ENCODE peak calls at places on chromosomes 13 and 19, in seven cellular contexts. One of them, this sample, is unnamed. For H3K4me1, the result is how much of the 10 kb centered on the place peaks cover.

GRCh38 chr13:43785681-43786471 is 896 bp downstream of the ENOX1 start:
- DNase-seq in breast epithelium: peak
- DNase-seq in tibial nerve: peak
- DNase-seq in stomach: peak
- DNase-seq in uterus: peak
- DNase-seq in heart left ventricle: peak
- DNase-seq in A549: peak
- DNase-seq in this sample: peak

GRCh38 chr13:77698211-77699058 is 948 bp downstream of the SLAIN1 start:
- DNase-seq in stomach: peak
- DNase-seq in breast epithelium: no peak
- DNase-seq in tibial nerve: no peak
- DNase-seq in uterus: peak
- DNase-seq in heart left ventricle: peak
- DNase-seq in A549: no peak
- DNase-seq in this sample: peak

GRCh38 chr19:46378268-46378667 is 31.4 kb downstream of the PPP5C start:
- DNase-seq in breast epithelium: no peak
- DNase-seq in A549: no peak
- DNase-seq in tibial nerve: no peak
- DNase-seq in uterus: no peak
- DNase-seq in heart left ventricle: no peak
- DNase-seq in stomach: no peak
- DNase-seq in this sample: peak

GRCh38 chr13:41622545-41623429 is 165.4 kb downstream of the RGCC start:
- DNase-seq in breast epithelium: no peak
- DNase-seq in heart left ventricle: no peak
- DNase-seq in tibial nerve: no peak
- DNase-seq in stomach: no peak
- DNase-seq in uterus: peak
- DNase-seq in A549: no peak
- DNase-seq in this sample: no peak

GRCh38 chr13:21719463-21719862 is 48.6 kb downstream of the FGF9 start:
- DNase-seq in tibial nerve: no peak
- DNase-seq in heart left ventricle: no peak
- DNase-seq in A549: no peak
- DNase-seq in breast epithelium: no peak
- DNase-seq in stomach: no peak
- DNase-seq in uterus: no peak
- DNase-seq in this sample: no peak

GRCh38 chr19:18440421-18440877 is 2.5 kb upstream of the ISYNA1 start:
- DNase-seq in tibial nerve: no peak
- DNase-seq in A549: no peak
- DNase-seq in heart left ventricle: no peak
- DNase-seq in uterus: no peak
- DNase-seq in stomach: no peak
- DNase-seq in breast epithelium: no peak
- DNase-seq in this sample: no peak

GRCh38 chr19:7844951-7845350 is 14.9 kb downstream of the EVI5L start:
- DNase-seq in A549: no peak
- DNase-seq in stomach: no peak
- DNase-seq in uterus: no peak
- DNase-seq in breast epithelium: no peak
- DNase-seq in tibial nerve: no peak
- DNase-seq in heart left ventricle: no peak
- DNase-seq in this sample: no peak

GRCh38 chr13:43078399-43078798 is 55.0 kb downstream of the DNAJC15 start:
- DNase-seq in stomach: no peak
- DNase-seq in A549: no peak
- DNase-seq in breast epithelium: no peak
- DNase-seq in tibial nerve: no peak
- DNase-seq in heart left ventricle: no peak
- DNase-seq in uterus: no peak
- DNase-seq in this sample: no peak

GRCh38 chr19:38047641-38048040 is 140.6 kb downstream of the SIPA1L3 start:
- DNase-seq in stomach: no peak
- DNase-seq in uterus: no peak
- DNase-seq in breast epithelium: no peak
- DNase-seq in heart left ventricle: no peak
- DNase-seq in tibial nerve: no peak
- DNase-seq in A549: no peak
- DNase-seq in this sample: no peak

GRCh38 chr19:8487137-8487851 is 15.1 kb downstream of the PRAM1 start:
- DNase-seq in A549: no peak
- DNase-seq in heart left ventricle: peak
- DNase-seq in uterus: no peak
- DNase-seq in stomach: no peak
- DNase-seq in tibial nerve: no peak
- DNase-seq in breast epithelium: no peak
- DNase-seq in this sample: no peak

GRCh38 chr13:73107970-73108369 is 49.2 kb downstream of the KLF5 start:
- DNase-seq in uterus: no peak
- DNase-seq in A549: no peak
- DNase-seq in heart left ventricle: no peak
- DNase-seq in tibial nerve: no peak
- DNase-seq in breast epithelium: no peak
- DNase-seq in stomach: no peak
- DNase-seq in this sample: no peak

GRCh38 chr13:56351041-56351440 is 789.7 kb upstream of the PRR20A start:
- DNase-seq in breast epithelium: no peak
- DNase-seq in stomach: no peak
- DNase-seq in uterus: no peak
- DNase-seq in tibial nerve: no peak
- DNase-seq in A549: no peak
- DNase-seq in heart left ventricle: no peak
- DNase-seq in this sample: no peak

GRCh38 chr13:64471916-64472315 is 2758.2 kb downstream of the PCDH9 start:
- DNase-seq in stomach: no peak
- DNase-seq in heart left ventricle: no peak
- DNase-seq in breast epithelium: no peak
- DNase-seq in uterus: no peak
- DNase-seq in A549: peak
- DNase-seq in tibial nerve: no peak
- DNase-seq in this sample: no peak

DNA sequence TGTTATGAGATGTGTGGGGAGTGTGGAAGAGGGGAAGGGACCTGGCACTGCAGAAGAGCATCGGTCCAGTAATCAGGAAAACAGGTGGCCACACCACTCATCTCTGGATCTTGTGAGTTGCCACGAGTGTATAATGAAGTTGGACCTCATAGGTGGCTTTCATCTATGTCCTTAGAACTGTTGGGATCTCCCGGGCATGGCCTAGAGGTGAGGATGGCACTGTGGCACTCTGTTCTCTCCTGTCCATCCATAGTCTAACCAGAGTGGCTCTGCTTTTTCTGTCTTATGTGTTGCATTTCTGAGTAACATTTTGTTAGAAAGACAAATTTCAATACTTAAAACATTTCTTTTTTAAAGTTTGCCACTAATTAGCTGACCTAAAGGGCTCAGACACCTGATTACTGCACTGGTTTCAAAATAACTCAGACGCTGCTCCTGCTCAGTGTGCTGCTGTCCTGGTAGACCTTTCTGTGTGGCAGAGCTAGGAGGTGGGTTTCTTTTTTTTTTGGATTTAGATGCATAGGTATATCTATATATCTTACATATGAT is 5.5 kb downstream of the CNMD start:
- DNase-seq in heart left ventricle: no peak
- DNase-seq in breast epithelium: no peak
- DNase-seq in uterus: no peak
- DNase-seq in A549: no peak
- DNase-seq in stomach: no peak
- DNase-seq in tibial nerve: no peak
- DNase-seq in this sample: no peak
- H3K27ac ChIP-seq in heart left ventricle: no peak
- H3K27ac ChIP-seq in breast epithelium: no peak
- H3K27ac ChIP-seq in uterus: no peak
- H3K27ac ChIP-seq in A549: no peak
- H3K27ac ChIP-seq in stomach: no peak
- H3K27ac ChIP-seq in tibial nerve: no peak
- H3K27ac ChIP-seq in this sample: no peak

GRCh38 chr19:34998777-34999497 is 1.2 kb upstream of the GRAMD1A start:
- DNase-seq in uterus: no peak
- DNase-seq in heart left ventricle: peak
- DNase-seq in breast epithelium: peak
- DNase-seq in tibial nerve: no peak
- DNase-seq in stomach: no peak
- DNase-seq in A549: peak
- DNase-seq in this sample: no peak

GRCh38 chr19:35000338-35000646 is 169 bp downstream of the GRAMD1A start:
- DNase-seq in stomach: no peak
- DNase-seq in uterus: no peak
- DNase-seq in tibial nerve: no peak
- DNase-seq in heart left ventricle: no peak
- DNase-seq in breast epithelium: no peak
- DNase-seq in A549: no peak
- DNase-seq in this sample: no peak

GRCh38 chr19:35002037-35002535 is 2.0 kb downstream of the GRAMD1A start:
- DNase-seq in A549: no peak
- DNase-seq in uterus: no peak
- DNase-seq in heart left ventricle: no peak
- DNase-seq in stomach: no peak
- DNase-seq in tibial nerve: no peak
- DNase-seq in breast epithelium: no peak
- DNase-seq in this sample: no peak

GRCh38 chr19:35000647-35001501 is 751 bp downstream of the GRAMD1A start:
- DNase-seq in A549: peak
- DNase-seq in heart left ventricle: no peak
- DNase-seq in breast epithelium: no peak
- DNase-seq in stomach: no peak
- DNase-seq in tibial nerve: no peak
- DNase-seq in uterus: no peak
- DNase-seq in this sample: peak

DNA sequence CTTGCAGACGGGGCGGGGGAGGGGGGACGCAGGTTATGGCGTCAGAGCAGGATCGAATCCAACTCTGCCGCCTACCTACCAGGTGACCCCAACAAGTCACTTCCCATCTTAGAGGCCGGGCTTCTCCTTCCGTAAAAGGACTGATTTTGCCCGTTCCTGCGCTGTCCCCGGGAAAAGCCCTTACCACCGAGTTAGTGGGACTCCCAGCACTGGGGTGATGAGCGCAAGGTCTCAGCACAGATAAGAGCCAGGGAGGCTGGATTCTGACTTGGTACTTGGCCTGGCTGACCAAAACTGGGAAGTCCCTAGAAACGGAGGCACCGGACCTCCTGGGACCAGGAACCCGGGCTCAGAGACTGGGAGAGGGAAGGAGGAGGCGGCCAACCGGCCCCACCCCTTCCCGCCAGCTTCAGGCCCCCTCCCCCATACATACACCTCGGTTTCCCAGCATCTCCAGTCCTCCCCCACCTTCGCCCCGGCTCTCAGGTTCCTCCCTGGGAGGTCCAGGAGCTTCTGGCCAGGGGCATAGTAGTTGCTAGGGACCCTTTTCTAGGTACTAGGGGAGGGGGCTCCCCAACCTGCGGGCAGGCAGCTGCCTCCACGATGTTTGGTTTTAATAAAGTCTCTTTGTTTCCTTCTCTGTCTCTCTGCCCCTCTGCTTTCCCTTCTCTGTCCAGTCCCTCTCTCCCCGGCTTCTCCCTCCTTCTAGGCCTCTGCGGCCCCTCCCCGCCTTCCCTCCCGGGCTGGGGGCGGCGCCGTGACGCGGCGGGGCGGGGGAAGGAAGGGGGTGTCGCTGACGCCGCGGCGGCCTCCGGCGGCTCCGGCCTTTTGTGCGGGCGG is at the start of gene GRAMD1A:
- DNase-seq in A549: peak
- DNase-seq in stomach: peak
- DNase-seq in uterus: peak
- DNase-seq in tibial nerve: peak
- DNase-seq in breast epithelium: peak
- DNase-seq in heart left ventricle: peak
- DNase-seq in this sample: peak
- H3K4me1 ChIP-seq in A549: half or more
- H3K4me1 ChIP-seq in stomach: half or more
- H3K4me1 ChIP-seq in uterus: under half
- H3K4me1 ChIP-seq in tibial nerve: under half
- H3K4me1 ChIP-seq in breast epithelium: under half
- H3K4me1 ChIP-seq in heart left ventricle: half or more
- H3K4me1 ChIP-seq in this sample: under half

DNA sequence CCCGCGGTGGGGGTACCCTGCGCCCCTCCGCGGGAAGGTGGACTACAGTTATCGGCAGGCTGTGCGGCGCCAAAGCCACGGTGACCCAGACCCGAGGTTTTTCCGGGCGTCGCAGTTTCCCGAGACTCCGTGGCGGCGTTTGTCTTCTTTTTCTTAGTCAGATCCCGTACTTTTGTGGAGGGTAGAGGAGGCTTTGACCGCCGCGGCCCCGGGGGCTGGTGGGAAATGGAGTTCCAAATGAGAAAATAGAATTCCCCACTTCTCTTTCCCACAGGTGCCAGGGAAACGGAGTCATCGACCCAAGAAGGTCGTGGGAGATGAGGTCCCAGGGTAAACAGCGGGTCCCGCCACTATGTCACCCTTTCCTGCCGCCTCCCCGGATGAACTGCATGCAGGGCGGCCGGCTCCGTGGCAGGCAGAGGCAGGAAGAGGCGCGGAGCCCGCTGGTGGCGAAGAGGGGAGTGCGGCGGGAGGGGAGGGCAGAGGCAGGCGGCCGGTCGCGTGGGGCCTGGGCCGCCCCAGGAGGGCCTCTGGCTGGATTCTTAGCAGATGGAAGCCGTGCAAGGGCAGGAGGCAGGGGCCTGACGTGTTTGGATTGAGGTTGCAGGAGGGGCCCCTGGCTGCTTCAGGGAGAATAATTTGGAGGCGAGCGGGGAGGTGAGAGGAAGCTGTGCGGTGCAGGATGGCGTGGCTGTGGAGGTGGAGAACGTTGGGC is 11.5 kb downstream of the CYTH2 start:
- DNase-seq in stomach: no peak
- DNase-seq in breast epithelium: no peak
- DNase-seq in heart left ventricle: peak
- DNase-seq in uterus: peak
- DNase-seq in tibial nerve: no peak
- DNase-seq in A549: no peak
- DNase-seq in this sample: no peak
- TF ChIP-seq POLR2A in stomach: no peak
- TF ChIP-seq POLR2A in breast epithelium: no peak
- TF ChIP-seq POLR2A in heart left ventricle: no peak
- TF ChIP-seq POLR2A in uterus: no peak
- TF ChIP-seq POLR2A in tibial nerve: no peak
- TF ChIP-seq POLR2A in A549: no peak
- TF ChIP-seq POLR2A in this sample: peak

DNA sequence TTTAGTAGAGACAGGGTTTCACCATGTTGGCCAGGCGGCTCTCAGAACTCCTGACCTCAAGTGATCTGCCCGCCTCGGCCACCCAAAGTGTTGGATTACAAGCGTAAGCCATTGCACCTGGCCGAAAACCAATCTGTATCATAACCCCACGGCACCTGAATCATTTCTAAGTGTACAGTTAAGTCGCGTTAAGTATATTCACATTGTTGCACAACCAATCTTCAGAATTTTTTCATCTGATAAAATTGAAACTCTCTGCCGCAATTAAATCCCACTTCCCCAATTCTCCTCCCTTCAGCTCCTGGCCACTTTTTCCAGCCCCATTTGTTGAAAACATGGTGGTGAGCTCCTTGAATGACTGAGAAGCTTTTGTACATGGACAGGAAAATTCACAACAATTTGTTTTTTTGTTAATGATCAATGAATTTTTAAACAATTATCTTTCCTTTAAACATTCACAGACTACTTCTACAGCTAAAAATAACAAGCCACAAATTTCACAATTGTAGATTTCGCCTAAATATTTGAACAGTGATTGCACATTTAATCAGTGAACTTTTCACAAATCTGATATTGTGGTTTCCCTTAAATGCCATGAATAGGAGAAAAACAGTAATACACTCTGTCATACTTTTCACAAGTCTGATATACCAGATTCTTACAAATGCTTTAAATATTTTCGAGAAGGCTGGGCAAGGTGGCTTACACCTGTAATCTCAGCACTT is 13.8 kb downstream of the FGF21 start:
- DNase-seq in A549: no peak
- DNase-seq in stomach: peak
- DNase-seq in tibial nerve: no peak
- DNase-seq in uterus: no peak
- DNase-seq in heart left ventricle: no peak
- DNase-seq in breast epithelium: no peak
- DNase-seq in this sample: no peak
- H3K27ac ChIP-seq in A549: no peak
- H3K27ac ChIP-seq in stomach: peak
- H3K27ac ChIP-seq in tibial nerve: no peak
- H3K27ac ChIP-seq in uterus: no peak
- H3K27ac ChIP-seq in heart left ventricle: no peak
- H3K27ac ChIP-seq in breast epithelium: no peak
- H3K27ac ChIP-seq in this sample: no peak

This sample was measured in prostate gland.